ENCODE peak calls at places on chromosomes 3 and 15, in four cellular contexts. One of them, this sample, is unnamed.

GRCh38 chr3:158458464-158458863 is 112.5 kb upstream of the MLF1 start:
- DNase-seq in activated B cell treated with CpG ODN at 0.5 μM for 24 hours: no peak
- DNase-seq in AG10803: no peak
- DNase-seq in fibroblast of lung: no peak
- DNase-seq in this sample: no peak

GRCh38 chr3:108030915-108031425 is 59.9 kb downstream of the CD47 start:
- DNase-seq in activated B cell treated with CpG ODN at 0.5 μM for 24 hours: no peak
- DNase-seq in AG10803: no peak
- DNase-seq in fibroblast of lung: no peak
- DNase-seq in this sample: no peak

GRCh38 chr3:173584093-173584833 is 186.7 kb downstream of the NLGN1 start:
- DNase-seq in activated B cell treated with CpG ODN at 0.5 μM for 24 hours: no peak
- DNase-seq in AG10803: peak; percentile 48
- DNase-seq in fibroblast of lung: peak; percentile 65
- DNase-seq in this sample: no peak

GRCh38 chr3:176147251-176147650 is 1050.0 kb downstream of the TBL1XR1 start:
- DNase-seq in activated B cell treated with CpG ODN at 0.5 μM for 24 hours: no peak
- DNase-seq in AG10803: no peak
- DNase-seq in fibroblast of lung: no peak
- DNase-seq in this sample: no peak

GRCh38 chr3:56087460-56087859 is 380.8 kb downstream of the ERC2 start:
- DNase-seq in activated B cell treated with CpG ODN at 0.5 μM for 24 hours: no peak
- DNase-seq in AG10803: no peak
- DNase-seq in fibroblast of lung: no peak
- DNase-seq in this sample: no peak

GRCh38 chr3:148758303-148758884 is 60.7 kb downstream of the AGTR1 start:
- DNase-seq in activated B cell treated with CpG ODN at 0.5 μM for 24 hours: no peak
- DNase-seq in AG10803: peak; percentile 43
- DNase-seq in fibroblast of lung: peak; percentile 20
- DNase-seq in this sample: no peak

GRCh38 chr3:184758056-184758455 is 46.2 kb upstream of the MAGEF1 start:
- DNase-seq in activated B cell treated with CpG ODN at 0.5 μM for 24 hours: no peak
- DNase-seq in AG10803: no peak
- DNase-seq in fibroblast of lung: no peak
- DNase-seq in this sample: no peak

GRCh38 chr15:45048784-45049631 is 26.0 kb downstream of the SORD start:
- DNase-seq in activated B cell treated with CpG ODN at 0.5 μM for 24 hours: no peak
- DNase-seq in AG10803: no peak
- DNase-seq in fibroblast of lung: no peak
- DNase-seq in this sample: no peak

GRCh38 chr3:141393151-141394076 is 25.1 kb downstream of the ZBTB38 start:
- DNase-seq in activated B cell treated with CpG ODN at 0.5 μM for 24 hours: no peak
- DNase-seq in AG10803: peak; percentile 81
- DNase-seq in fibroblast of lung: peak; percentile 47
- DNase-seq in this sample: no peak

GRCh38 chr3:71066849-71067261 is 516.7 kb downstream of the FOXP1 start:
- DNase-seq in activated B cell treated with CpG ODN at 0.5 μM for 24 hours: no peak
- DNase-seq in AG10803: peak; percentile 59
- DNase-seq in fibroblast of lung: peak; percentile 80
- DNase-seq in this sample: no peak

GRCh38 chr3:160027541-160028195 is 39.0 kb downstream of the IL12A start:
- DNase-seq in activated B cell treated with CpG ODN at 0.5 μM for 24 hours: no peak
- DNase-seq in AG10803: peak; percentile 58
- DNase-seq in fibroblast of lung: peak; percentile 70
- DNase-seq in this sample: no peak

GRCh38 chr3:159832024-159832423 is 156.6 kb upstream of the IL12A start:
- DNase-seq in activated B cell treated with CpG ODN at 0.5 μM for 24 hours: no peak
- DNase-seq in AG10803: no peak
- DNase-seq in fibroblast of lung: no peak
- DNase-seq in this sample: no peak

GRCh38 chr3:160401301-160402095 is 2.0 kb downstream of the SMC4 start:
- DNase-seq in activated B cell treated with CpG ODN at 0.5 μM for 24 hours: no peak
- DNase-seq in AG10803: peak; percentile 62
- DNase-seq in fibroblast of lung: peak; percentile 86
- DNase-seq in this sample: no peak

GRCh38 chr15:21270474-21270873 is 169.8 kb downstream of the POTEB3 start:
- DNase-seq in activated B cell treated with CpG ODN at 0.5 μM for 24 hours: no peak
- DNase-seq in AG10803: no peak
- DNase-seq in fibroblast of lung: no peak
- DNase-seq in this sample: no peak

GRCh38 chr3:9916734-9917680 is at the start of gene IL17RC:
- DNase-seq in activated B cell treated with CpG ODN at 0.5 μM for 24 hours: no peak
- DNase-seq in AG10803: peak; percentile 80
- DNase-seq in fibroblast of lung: peak; percentile 82
- DNase-seq in this sample: no peak

GRCh38 chr3:139520028-139520737 is 19.4 kb downstream of the RBP1 start:
- DNase-seq in activated B cell treated with CpG ODN at 0.5 μM for 24 hours: no peak
- DNase-seq in AG10803: peak; percentile 5
- DNase-seq in fibroblast of lung: peak; percentile 64
- DNase-seq in this sample: no peak

GRCh38 chr15:86735244-86736040 is 655.8 kb downstream of the AGBL1 start:
- DNase-seq in activated B cell treated with CpG ODN at 0.5 μM for 24 hours: no peak
- DNase-seq in AG10803: no peak
- DNase-seq in fibroblast of lung: no peak
- DNase-seq in this sample: no peak

GRCh38 chr3:128075516-128076464 is 23.6 kb downstream of the SEC61A1 start:
- DNase-seq in activated B cell treated with CpG ODN at 0.5 μM for 24 hours: peak; percentile 93
- DNase-seq in AG10803: peak; percentile 81
- DNase-seq in fibroblast of lung: peak; percentile 86
- DNase-seq in this sample: peak; percentile 89

GRCh38 chr3:154111365-154111764 is 9.8 kb upstream of the ARHGEF26 start:
- DNase-seq in activated B cell treated with CpG ODN at 0.5 μM for 24 hours: no peak
- DNase-seq in AG10803: no peak
- DNase-seq in fibroblast of lung: no peak
- DNase-seq in this sample: no peak

GRCh38 chr3:141039573-141039972 is 11.6 kb upstream of the SPSB4 start:
- DNase-seq in activated B cell treated with CpG ODN at 0.5 μM for 24 hours: no peak
- DNase-seq in AG10803: no peak
- DNase-seq in fibroblast of lung: no peak
- DNase-seq in this sample: no peak

GRCh38 chr15:57305009-57305408 is 71.3 kb upstream of the CGNL1 start:
- DNase-seq in activated B cell treated with CpG ODN at 0.5 μM for 24 hours: no peak
- DNase-seq in AG10803: no peak
- DNase-seq in fibroblast of lung: no peak
- DNase-seq in this sample: no peak

GRCh38 chr3:129116482-129116946 is 5.1 kb downstream of the RAB43 start:
- DNase-seq in activated B cell treated with CpG ODN at 0.5 μM for 24 hours: no peak
- DNase-seq in AG10803: no peak
- DNase-seq in fibroblast of lung: no peak
- DNase-seq in this sample: no peak

GRCh38 chr15:55588070-55588817 is at the start of gene PYGO1:
- DNase-seq in activated B cell treated with CpG ODN at 0.5 μM for 24 hours: peak; percentile 27
- DNase-seq in AG10803: peak; percentile 63
- DNase-seq in fibroblast of lung: peak; percentile 68
- DNase-seq in this sample: peak; percentile 17

GRCh38 chr15:38028869-38029268 is 94.4 kb downstream of the TMCO5A start:
- DNase-seq in activated B cell treated with CpG ODN at 0.5 μM for 24 hours: no peak
- DNase-seq in AG10803: no peak
- DNase-seq in fibroblast of lung: peak; percentile 62
- DNase-seq in this sample: no peak

GRCh38 chr3:53109822-53110771 is 20.1 kb downstream of the RFT1 start:
- DNase-seq in activated B cell treated with CpG ODN at 0.5 μM for 24 hours: no peak
- DNase-seq in AG10803: peak; percentile 92
- DNase-seq in fibroblast of lung: peak; percentile 91
- DNase-seq in this sample: no peak

GRCh38 chr15:52012210-52012609 is 6.8 kb upstream of the MAPK6 start:
- DNase-seq in activated B cell treated with CpG ODN at 0.5 μM for 24 hours: no peak
- DNase-seq in AG10803: no peak
- DNase-seq in fibroblast of lung: no peak
- DNase-seq in this sample: no peak

GRCh38 chr3:196232882-196233251 is 16.5 kb downstream of the SLC51A start:
- DNase-seq in activated B cell treated with CpG ODN at 0.5 μM for 24 hours: no peak
- DNase-seq in AG10803: no peak
- DNase-seq in fibroblast of lung: no peak
- DNase-seq in this sample: no peak

GRCh38 chr3:39177708-39178332 is 14.6 kb downstream of the XIRP1 start:
- DNase-seq in activated B cell treated with CpG ODN at 0.5 μM for 24 hours: peak; percentile 64
- DNase-seq in AG10803: peak; percentile 94
- DNase-seq in fibroblast of lung: peak; percentile 98
- DNase-seq in this sample: peak; percentile 53

GRCh38 chr3:116199063-116199462 is 246.2 kb downstream of the LSAMP start:
- DNase-seq in activated B cell treated with CpG ODN at 0.5 μM for 24 hours: no peak
- DNase-seq in AG10803: no peak
- DNase-seq in fibroblast of lung: no peak
- DNase-seq in this sample: no peak

GRCh38 chr3:124859025-124859424 is 28.1 kb downstream of the ITGB5 start:
- DNase-seq in activated B cell treated with CpG ODN at 0.5 μM for 24 hours: no peak
- DNase-seq in AG10803: peak; percentile 75
- DNase-seq in fibroblast of lung: peak; percentile 45
- DNase-seq in this sample: no peak

GRCh38 chr3:15440891-15441290 is 13.5 kb downstream of the EAF1 start:
- DNase-seq in activated B cell treated with CpG ODN at 0.5 μM for 24 hours: no peak
- DNase-seq in AG10803: peak; percentile 38
- DNase-seq in fibroblast of lung: no peak
- DNase-seq in this sample: no peak

GRCh38 chr3:38824349-38824748 is 8.3 kb upstream of the SCN10A start:
- DNase-seq in activated B cell treated with CpG ODN at 0.5 μM for 24 hours: no peak
- DNase-seq in AG10803: no peak
- DNase-seq in fibroblast of lung: no peak
- DNase-seq in this sample: no peak

GRCh38 chr15:65331811-65332210 is 27.3 kb downstream of the RNU5B-1 start:
- DNase-seq in activated B cell treated with CpG ODN at 0.5 μM for 24 hours: no peak
- DNase-seq in AG10803: no peak
- DNase-seq in fibroblast of lung: no peak
- DNase-seq in this sample: no peak

GRCh38 chr3:17852217-17852616 is 109.8 kb upstream of the TBC1D5 start:
- DNase-seq in activated B cell treated with CpG ODN at 0.5 μM for 24 hours: no peak
- DNase-seq in AG10803: no peak
- DNase-seq in fibroblast of lung: no peak
- DNase-seq in this sample: no peak

GRCh38 chr3:152381881-152382295 is 113.2 kb downstream of the MBNL1 start:
- DNase-seq in activated B cell treated with CpG ODN at 0.5 μM for 24 hours: no peak
- DNase-seq in AG10803: no peak
- DNase-seq in fibroblast of lung: no peak
- DNase-seq in this sample: no peak

GRCh38 chr15:52537459-52537858 is 8.8 kb upstream of the MYO5A start:
- DNase-seq in activated B cell treated with CpG ODN at 0.5 μM for 24 hours: no peak
- DNase-seq in AG10803: no peak
- DNase-seq in fibroblast of lung: no peak
- DNase-seq in this sample: no peak

GRCh38 chr3:150484410-150484809 is 61.9 kb downstream of the SERP1 start:
- DNase-seq in activated B cell treated with CpG ODN at 0.5 μM for 24 hours: no peak
- DNase-seq in AG10803: no peak
- DNase-seq in fibroblast of lung: no peak
- DNase-seq in this sample: no peak

GRCh38 chr3:150483226-150483625 is 63.1 kb downstream of the SERP1 start:
- DNase-seq in activated B cell treated with CpG ODN at 0.5 μM for 24 hours: no peak
- DNase-seq in AG10803: peak; percentile 71
- DNase-seq in fibroblast of lung: peak; percentile 67
- DNase-seq in this sample: no peak

GRCh38 chr3:150479370-150479769 is 66.9 kb downstream of the SERP1 start:
- DNase-seq in activated B cell treated with CpG ODN at 0.5 μM for 24 hours: no peak
- DNase-seq in AG10803: no peak
- DNase-seq in fibroblast of lung: no peak
- DNase-seq in this sample: no peak

DNA sequence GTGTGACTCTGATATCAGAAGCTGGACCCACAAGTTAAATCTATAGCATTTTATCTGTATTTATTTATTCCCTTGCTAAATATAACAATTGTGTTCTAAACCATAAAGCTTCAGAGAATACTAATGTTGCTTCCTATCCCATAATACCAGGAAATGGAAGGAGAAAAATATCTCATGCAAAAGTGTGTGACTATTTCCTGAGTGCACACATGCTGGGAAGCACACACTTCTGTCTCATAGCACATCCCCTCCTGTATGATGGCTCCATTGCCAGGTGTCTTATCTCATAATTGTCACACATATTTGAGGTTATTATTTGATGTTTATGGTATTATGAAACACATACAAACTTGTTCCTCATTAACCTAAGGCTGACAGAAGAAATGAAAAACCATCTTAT is 65.5 kb downstream of the SERP1 start:
- DNase-seq in activated B cell treated with CpG ODN at 0.5 μM for 24 hours: no peak
- DNase-seq in AG10803: no peak
- DNase-seq in fibroblast of lung: peak; percentile 31
- DNase-seq in this sample: no peak
- TF ChIP-seq CTCF in activated B cell treated with CpG ODN at 0.5 μM for 24 hours: no peak
- TF ChIP-seq CTCF in AG10803: no peak
- TF ChIP-seq CTCF in fibroblast of lung: no peak
- TF ChIP-seq CTCF in this sample: no peak

GRCh38 chr3:58210761-58211477 is at the start of gene DNASE1L3:
- DNase-seq in activated B cell treated with CpG ODN at 0.5 μM for 24 hours: no peak
- DNase-seq in AG10803: no peak
- DNase-seq in fibroblast of lung: no peak
- DNase-seq in this sample: no peak
- TF ChIP-seq CTCF in activated B cell treated with CpG ODN at 0.5 μM for 24 hours: no peak
- TF ChIP-seq CTCF in AG10803: no peak
- TF ChIP-seq CTCF in fibroblast of lung: no peak
- TF ChIP-seq CTCF in this sample: no peak

DNA sequence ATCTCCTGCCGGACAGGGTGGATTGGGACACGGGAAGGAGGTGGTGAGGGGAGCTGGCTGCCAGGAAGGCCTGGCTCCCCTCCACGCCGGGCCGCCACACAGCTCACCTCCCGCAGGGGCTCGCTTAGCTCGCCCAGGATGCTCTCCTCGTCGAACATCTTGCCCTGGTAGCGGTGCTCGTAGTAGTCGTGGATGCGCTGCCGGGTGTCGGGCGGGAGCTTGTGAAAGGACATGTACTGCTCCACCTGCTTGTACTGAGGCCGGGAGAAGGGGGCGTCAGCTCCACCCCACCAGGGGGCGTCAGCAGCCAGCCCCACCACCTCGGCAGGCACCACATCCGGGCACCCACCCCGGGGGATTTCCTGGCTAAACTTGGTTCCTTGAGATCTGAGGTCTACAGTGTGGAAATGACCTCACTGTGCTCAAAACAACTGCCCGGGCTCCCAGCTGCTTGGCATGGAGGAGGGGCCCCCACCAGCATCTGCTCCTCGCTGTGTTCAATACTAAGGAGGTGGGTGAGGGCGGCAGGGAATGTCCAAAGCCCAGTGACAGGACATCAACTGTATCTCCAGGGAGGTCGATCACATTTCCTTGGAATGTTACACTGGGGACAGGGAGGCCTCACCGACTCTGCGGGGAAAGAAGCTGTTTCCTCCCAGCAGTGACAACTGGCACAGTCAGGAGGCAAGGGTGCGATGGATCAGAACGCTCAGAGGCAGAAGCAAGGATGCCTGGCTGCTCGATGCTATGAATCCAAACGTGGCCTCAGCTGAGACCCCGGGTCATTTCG is 43.4 kb downstream of the HCN4 start:
- DNase-seq in activated B cell treated with CpG ODN at 0.5 μM for 24 hours: peak; percentile 11
- DNase-seq in AG10803: no peak
- DNase-seq in fibroblast of lung: no peak
- DNase-seq in this sample: no peak
- TF ChIP-seq CTCF in activated B cell treated with CpG ODN at 0.5 μM for 24 hours: no peak
- TF ChIP-seq CTCF in AG10803: no peak
- TF ChIP-seq CTCF in fibroblast of lung: no peak
- TF ChIP-seq CTCF in this sample: no peak

DNA sequence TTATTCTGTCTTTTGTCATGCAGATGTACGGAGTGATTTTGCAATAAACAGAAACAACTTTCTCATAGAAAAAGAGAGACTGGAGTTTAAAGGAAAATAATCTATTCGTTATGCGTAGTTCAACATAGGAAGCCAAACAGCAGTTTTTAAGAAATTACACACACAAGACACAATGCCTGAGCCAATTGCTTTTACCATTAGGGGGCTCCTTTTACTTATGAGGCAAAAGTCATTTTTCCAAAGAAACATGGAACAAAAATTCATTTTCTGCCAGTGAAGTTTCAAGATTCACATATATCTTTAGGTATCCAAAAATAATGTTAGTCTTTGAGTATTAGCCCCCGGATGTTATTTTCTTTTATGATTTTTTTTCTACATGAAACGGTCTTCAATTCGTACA is 10.7 kb downstream of the CNTN6 start:
- DNase-seq in activated B cell treated with CpG ODN at 0.5 μM for 24 hours: no peak
- DNase-seq in AG10803: no peak
- DNase-seq in fibroblast of lung: peak; percentile 24
- DNase-seq in this sample: no peak
- TF ChIP-seq CTCF in activated B cell treated with CpG ODN at 0.5 μM for 24 hours: no peak
- TF ChIP-seq CTCF in AG10803: peak; percentile 23
- TF ChIP-seq CTCF in fibroblast of lung: no peak
- TF ChIP-seq CTCF in this sample: no peak